ENCODE peak calls at places on chromosomes 7 and 10, in ten cellular contexts. One of them, this sample, is unnamed.

GRCh38 chr7:99079104-99079503 is 64.8 kb downstream of the SMURF1 start:
- ATAC-seq in CD8-positive, alpha-beta T cell: no peak
- ATAC-seq in activated T-helper 17 cell treated with anti-CD3 and anti-CD28 coated beads, Interleukin-2, amount 50 U/mL, for 72 hours: peak
- ATAC-seq in CD4-positive, CD25-positive, alpha-beta regulatory T cell: no peak
- ATAC-seq in activated T-cell treated with anti-CD3 and anti-CD28 coated beads, Interleukin-2, amount 50 U/mL, for 4 hours: peak
- ATAC-seq in upper lobe of right lung: peak
- ATAC-seq in RWPE2: peak
- ATAC-seq in PC-3: peak
- ATAC-seq in Right ventricle myocardium inferior: no peak
- ATAC-seq in T-helper 17 cell: no peak
- ATAC-seq in this sample: no peak

GRCh38 chr10:3110782-3111625 is 43.7 kb downstream of the PFKP start:
- ATAC-seq in CD8-positive, alpha-beta T cell: no peak
- ATAC-seq in activated T-helper 17 cell treated with anti-CD3 and anti-CD28 coated beads, Interleukin-2, amount 50 U/mL, for 72 hours: no peak
- ATAC-seq in CD4-positive, CD25-positive, alpha-beta regulatory T cell: no peak
- ATAC-seq in activated T-cell treated with anti-CD3 and anti-CD28 coated beads, Interleukin-2, amount 50 U/mL, for 4 hours: no peak
- ATAC-seq in upper lobe of right lung: no peak
- ATAC-seq in RWPE2: no peak
- ATAC-seq in PC-3: no peak
- ATAC-seq in Right ventricle myocardium inferior: no peak
- ATAC-seq in T-helper 17 cell: no peak
- ATAC-seq in this sample: no peak

GRCh38 chr7:28823582-28823981 is 134.5 kb downstream of the TRIL start:
- ATAC-seq in CD8-positive, alpha-beta T cell: no peak
- ATAC-seq in activated T-helper 17 cell treated with anti-CD3 and anti-CD28 coated beads, Interleukin-2, amount 50 U/mL, for 72 hours: no peak
- ATAC-seq in CD4-positive, CD25-positive, alpha-beta regulatory T cell: no peak
- ATAC-seq in activated T-cell treated with anti-CD3 and anti-CD28 coated beads, Interleukin-2, amount 50 U/mL, for 4 hours: no peak
- ATAC-seq in upper lobe of right lung: no peak
- ATAC-seq in RWPE2: no peak
- ATAC-seq in PC-3: no peak
- ATAC-seq in Right ventricle myocardium inferior: no peak
- ATAC-seq in T-helper 17 cell: no peak
- ATAC-seq in this sample: no peak

GRCh38 chr10:130341325-130341724 is 205.1 kb downstream of the GLRX3 start:
- ATAC-seq in CD8-positive, alpha-beta T cell: no peak
- ATAC-seq in activated T-helper 17 cell treated with anti-CD3 and anti-CD28 coated beads, Interleukin-2, amount 50 U/mL, for 72 hours: no peak
- ATAC-seq in CD4-positive, CD25-positive, alpha-beta regulatory T cell: no peak
- ATAC-seq in activated T-cell treated with anti-CD3 and anti-CD28 coated beads, Interleukin-2, amount 50 U/mL, for 4 hours: no peak
- ATAC-seq in upper lobe of right lung: peak
- ATAC-seq in RWPE2: no peak
- ATAC-seq in PC-3: no peak
- ATAC-seq in Right ventricle myocardium inferior: no peak
- ATAC-seq in T-helper 17 cell: no peak
- ATAC-seq in this sample: no peak

GRCh38 chr7:100380180-100380579 is 6.9 kb downstream of the PILRA start:
- ATAC-seq in CD8-positive, alpha-beta T cell: no peak
- ATAC-seq in activated T-helper 17 cell treated with anti-CD3 and anti-CD28 coated beads, Interleukin-2, amount 50 U/mL, for 72 hours: no peak
- ATAC-seq in CD4-positive, CD25-positive, alpha-beta regulatory T cell: no peak
- ATAC-seq in activated T-cell treated with anti-CD3 and anti-CD28 coated beads, Interleukin-2, amount 50 U/mL, for 4 hours: no peak
- ATAC-seq in upper lobe of right lung: peak
- ATAC-seq in RWPE2: no peak
- ATAC-seq in PC-3: no peak
- ATAC-seq in Right ventricle myocardium inferior: peak
- ATAC-seq in T-helper 17 cell: no peak
- ATAC-seq in this sample: no peak

GRCh38 chr10:12697741-12698140 is 303.8 kb downstream of the CCDC3 start:
- ATAC-seq in CD8-positive, alpha-beta T cell: no peak
- ATAC-seq in activated T-helper 17 cell treated with anti-CD3 and anti-CD28 coated beads, Interleukin-2, amount 50 U/mL, for 72 hours: no peak
- ATAC-seq in CD4-positive, CD25-positive, alpha-beta regulatory T cell: no peak
- ATAC-seq in activated T-cell treated with anti-CD3 and anti-CD28 coated beads, Interleukin-2, amount 50 U/mL, for 4 hours: no peak
- ATAC-seq in upper lobe of right lung: no peak
- ATAC-seq in RWPE2: no peak
- ATAC-seq in PC-3: no peak
- ATAC-seq in Right ventricle myocardium inferior: no peak
- ATAC-seq in T-helper 17 cell: no peak
- ATAC-seq in this sample: no peak

GRCh38 chr10:58588673-58589265 is 76.1 kb downstream of the BICC1 start:
- ATAC-seq in CD8-positive, alpha-beta T cell: no peak
- ATAC-seq in activated T-helper 17 cell treated with anti-CD3 and anti-CD28 coated beads, Interleukin-2, amount 50 U/mL, for 72 hours: no peak
- ATAC-seq in CD4-positive, CD25-positive, alpha-beta regulatory T cell: no peak
- ATAC-seq in activated T-cell treated with anti-CD3 and anti-CD28 coated beads, Interleukin-2, amount 50 U/mL, for 4 hours: no peak
- ATAC-seq in upper lobe of right lung: peak
- ATAC-seq in RWPE2: peak
- ATAC-seq in PC-3: peak
- ATAC-seq in Right ventricle myocardium inferior: no peak
- ATAC-seq in T-helper 17 cell: no peak
- ATAC-seq in this sample: peak

GRCh38 chr10:74977913-74978847 is 133.3 kb upstream of the SAMD8 start:
- ATAC-seq in CD8-positive, alpha-beta T cell: peak
- ATAC-seq in activated T-helper 17 cell treated with anti-CD3 and anti-CD28 coated beads, Interleukin-2, amount 50 U/mL, for 72 hours: peak
- ATAC-seq in CD4-positive, CD25-positive, alpha-beta regulatory T cell: peak
- ATAC-seq in activated T-cell treated with anti-CD3 and anti-CD28 coated beads, Interleukin-2, amount 50 U/mL, for 4 hours: peak
- ATAC-seq in upper lobe of right lung: no peak
- ATAC-seq in RWPE2: no peak
- ATAC-seq in PC-3: no peak
- ATAC-seq in Right ventricle myocardium inferior: no peak
- ATAC-seq in T-helper 17 cell: peak
- ATAC-seq in this sample: peak

GRCh38 chr10:62843591-62843990 is 27.4 kb upstream of the EGR2 start:
- ATAC-seq in CD8-positive, alpha-beta T cell: no peak
- ATAC-seq in activated T-helper 17 cell treated with anti-CD3 and anti-CD28 coated beads, Interleukin-2, amount 50 U/mL, for 72 hours: no peak
- ATAC-seq in CD4-positive, CD25-positive, alpha-beta regulatory T cell: no peak
- ATAC-seq in activated T-cell treated with anti-CD3 and anti-CD28 coated beads, Interleukin-2, amount 50 U/mL, for 4 hours: no peak
- ATAC-seq in upper lobe of right lung: no peak
- ATAC-seq in RWPE2: no peak
- ATAC-seq in PC-3: no peak
- ATAC-seq in Right ventricle myocardium inferior: no peak
- ATAC-seq in T-helper 17 cell: no peak
- ATAC-seq in this sample: no peak

GRCh38 chr7:139033346-139034114 is 2.3 kb downstream of the ZC3HAV1L start:
- ATAC-seq in CD8-positive, alpha-beta T cell: no peak
- ATAC-seq in activated T-helper 17 cell treated with anti-CD3 and anti-CD28 coated beads, Interleukin-2, amount 50 U/mL, for 72 hours: no peak
- ATAC-seq in CD4-positive, CD25-positive, alpha-beta regulatory T cell: no peak
- ATAC-seq in activated T-cell treated with anti-CD3 and anti-CD28 coated beads, Interleukin-2, amount 50 U/mL, for 4 hours: no peak
- ATAC-seq in upper lobe of right lung: no peak
- ATAC-seq in RWPE2: no peak
- ATAC-seq in PC-3: peak
- ATAC-seq in Right ventricle myocardium inferior: no peak
- ATAC-seq in T-helper 17 cell: no peak
- ATAC-seq in this sample: no peak

GRCh38 chr10:120514035-120514620 is 57.1 kb downstream of the PLPP4 start:
- ATAC-seq in CD8-positive, alpha-beta T cell: no peak
- ATAC-seq in activated T-helper 17 cell treated with anti-CD3 and anti-CD28 coated beads, Interleukin-2, amount 50 U/mL, for 72 hours: no peak
- ATAC-seq in CD4-positive, CD25-positive, alpha-beta regulatory T cell: no peak
- ATAC-seq in activated T-cell treated with anti-CD3 and anti-CD28 coated beads, Interleukin-2, amount 50 U/mL, for 4 hours: no peak
- ATAC-seq in upper lobe of right lung: peak
- ATAC-seq in RWPE2: peak
- ATAC-seq in PC-3: no peak
- ATAC-seq in Right ventricle myocardium inferior: no peak
- ATAC-seq in T-helper 17 cell: no peak
- ATAC-seq in this sample: no peak

GRCh38 chr10:101693701-101694055 is 1.3 kb downstream of the FBXW4 start:
- ATAC-seq in CD8-positive, alpha-beta T cell: peak
- ATAC-seq in activated T-helper 17 cell treated with anti-CD3 and anti-CD28 coated beads, Interleukin-2, amount 50 U/mL, for 72 hours: peak
- ATAC-seq in CD4-positive, CD25-positive, alpha-beta regulatory T cell: peak
- ATAC-seq in activated T-cell treated with anti-CD3 and anti-CD28 coated beads, Interleukin-2, amount 50 U/mL, for 4 hours: peak
- ATAC-seq in upper lobe of right lung: peak
- ATAC-seq in RWPE2: peak
- ATAC-seq in PC-3: peak
- ATAC-seq in Right ventricle myocardium inferior: peak
- ATAC-seq in T-helper 17 cell: peak
- ATAC-seq in this sample: peak

GRCh38 chr10:34957531-34957930 is 132.6 kb downstream of the CUL2 start:
- ATAC-seq in CD8-positive, alpha-beta T cell: no peak
- ATAC-seq in activated T-helper 17 cell treated with anti-CD3 and anti-CD28 coated beads, Interleukin-2, amount 50 U/mL, for 72 hours: no peak
- ATAC-seq in CD4-positive, CD25-positive, alpha-beta regulatory T cell: no peak
- ATAC-seq in activated T-cell treated with anti-CD3 and anti-CD28 coated beads, Interleukin-2, amount 50 U/mL, for 4 hours: peak
- ATAC-seq in upper lobe of right lung: no peak
- ATAC-seq in RWPE2: no peak
- ATAC-seq in PC-3: no peak
- ATAC-seq in Right ventricle myocardium inferior: no peak
- ATAC-seq in T-helper 17 cell: no peak
- ATAC-seq in this sample: no peak

GRCh38 chr7:119838444-119838843 is 434.5 kb upstream of the KCND2 start:
- ATAC-seq in CD8-positive, alpha-beta T cell: no peak
- ATAC-seq in activated T-helper 17 cell treated with anti-CD3 and anti-CD28 coated beads, Interleukin-2, amount 50 U/mL, for 72 hours: no peak
- ATAC-seq in CD4-positive, CD25-positive, alpha-beta regulatory T cell: no peak
- ATAC-seq in activated T-cell treated with anti-CD3 and anti-CD28 coated beads, Interleukin-2, amount 50 U/mL, for 4 hours: no peak
- ATAC-seq in upper lobe of right lung: no peak
- ATAC-seq in RWPE2: no peak
- ATAC-seq in PC-3: no peak
- ATAC-seq in Right ventricle myocardium inferior: no peak
- ATAC-seq in T-helper 17 cell: no peak
- ATAC-seq in this sample: no peak

GRCh38 chr7:31948041-31948440 is 122.2 kb downstream of the PDE1C start:
- ATAC-seq in CD8-positive, alpha-beta T cell: no peak
- ATAC-seq in activated T-helper 17 cell treated with anti-CD3 and anti-CD28 coated beads, Interleukin-2, amount 50 U/mL, for 72 hours: no peak
- ATAC-seq in CD4-positive, CD25-positive, alpha-beta regulatory T cell: no peak
- ATAC-seq in activated T-cell treated with anti-CD3 and anti-CD28 coated beads, Interleukin-2, amount 50 U/mL, for 4 hours: no peak
- ATAC-seq in upper lobe of right lung: peak
- ATAC-seq in RWPE2: peak
- ATAC-seq in PC-3: peak
- ATAC-seq in Right ventricle myocardium inferior: no peak
- ATAC-seq in T-helper 17 cell: no peak
- ATAC-seq in this sample: no peak

GRCh38 chr7:120732256-120732655 is 125.7 kb downstream of the TSPAN12 start:
- ATAC-seq in CD8-positive, alpha-beta T cell: no peak
- ATAC-seq in activated T-helper 17 cell treated with anti-CD3 and anti-CD28 coated beads, Interleukin-2, amount 50 U/mL, for 72 hours: no peak
- ATAC-seq in CD4-positive, CD25-positive, alpha-beta regulatory T cell: no peak
- ATAC-seq in activated T-cell treated with anti-CD3 and anti-CD28 coated beads, Interleukin-2, amount 50 U/mL, for 4 hours: no peak
- ATAC-seq in upper lobe of right lung: no peak
- ATAC-seq in RWPE2: no peak
- ATAC-seq in PC-3: no peak
- ATAC-seq in Right ventricle myocardium inferior: no peak
- ATAC-seq in T-helper 17 cell: no peak
- ATAC-seq in this sample: no peak

GRCh38 chr10:120460191-120460590 is 3.2 kb downstream of the PLPP4 start:
- ATAC-seq in CD8-positive, alpha-beta T cell: no peak
- ATAC-seq in activated T-helper 17 cell treated with anti-CD3 and anti-CD28 coated beads, Interleukin-2, amount 50 U/mL, for 72 hours: no peak
- ATAC-seq in CD4-positive, CD25-positive, alpha-beta regulatory T cell: no peak
- ATAC-seq in activated T-cell treated with anti-CD3 and anti-CD28 coated beads, Interleukin-2, amount 50 U/mL, for 4 hours: no peak
- ATAC-seq in upper lobe of right lung: no peak
- ATAC-seq in RWPE2: no peak
- ATAC-seq in PC-3: no peak
- ATAC-seq in Right ventricle myocardium inferior: no peak
- ATAC-seq in T-helper 17 cell: no peak
- ATAC-seq in this sample: no peak

GRCh38 chr10:32938554-32939061 is 19.4 kb downstream of the ITGB1 start:
- ATAC-seq in CD8-positive, alpha-beta T cell: no peak
- ATAC-seq in activated T-helper 17 cell treated with anti-CD3 and anti-CD28 coated beads, Interleukin-2, amount 50 U/mL, for 72 hours: peak
- ATAC-seq in CD4-positive, CD25-positive, alpha-beta regulatory T cell: no peak
- ATAC-seq in activated T-cell treated with anti-CD3 and anti-CD28 coated beads, Interleukin-2, amount 50 U/mL, for 4 hours: no peak
- ATAC-seq in upper lobe of right lung: peak
- ATAC-seq in RWPE2: peak
- ATAC-seq in PC-3: no peak
- ATAC-seq in Right ventricle myocardium inferior: peak
- ATAC-seq in T-helper 17 cell: peak
- ATAC-seq in this sample: peak

GRCh38 chr7:135414850-135415439 is 95.0 kb downstream of the CNOT4 start:
- ATAC-seq in CD8-positive, alpha-beta T cell: no peak
- ATAC-seq in activated T-helper 17 cell treated with anti-CD3 and anti-CD28 coated beads, Interleukin-2, amount 50 U/mL, for 72 hours: no peak
- ATAC-seq in CD4-positive, CD25-positive, alpha-beta regulatory T cell: no peak
- ATAC-seq in activated T-cell treated with anti-CD3 and anti-CD28 coated beads, Interleukin-2, amount 50 U/mL, for 4 hours: no peak
- ATAC-seq in upper lobe of right lung: peak
- ATAC-seq in RWPE2: peak
- ATAC-seq in PC-3: peak
- ATAC-seq in Right ventricle myocardium inferior: no peak
- ATAC-seq in T-helper 17 cell: no peak
- ATAC-seq in this sample: no peak

GRCh38 chr7:108245523-108246226 is 115.5 kb upstream of the LAMB4 start:
- ATAC-seq in CD8-positive, alpha-beta T cell: no peak
- ATAC-seq in activated T-helper 17 cell treated with anti-CD3 and anti-CD28 coated beads, Interleukin-2, amount 50 U/mL, for 72 hours: no peak
- ATAC-seq in CD4-positive, CD25-positive, alpha-beta regulatory T cell: no peak
- ATAC-seq in activated T-cell treated with anti-CD3 and anti-CD28 coated beads, Interleukin-2, amount 50 U/mL, for 4 hours: no peak
- ATAC-seq in upper lobe of right lung: no peak
- ATAC-seq in RWPE2: no peak
- ATAC-seq in PC-3: no peak
- ATAC-seq in Right ventricle myocardium inferior: no peak
- ATAC-seq in T-helper 17 cell: no peak
- ATAC-seq in this sample: no peak

GRCh38 chr10:124155781-124156401 is 62.5 kb upstream of the CHST15 start:
- ATAC-seq in CD8-positive, alpha-beta T cell: no peak
- ATAC-seq in activated T-helper 17 cell treated with anti-CD3 and anti-CD28 coated beads, Interleukin-2, amount 50 U/mL, for 72 hours: no peak
- ATAC-seq in CD4-positive, CD25-positive, alpha-beta regulatory T cell: no peak
- ATAC-seq in activated T-cell treated with anti-CD3 and anti-CD28 coated beads, Interleukin-2, amount 50 U/mL, for 4 hours: no peak
- ATAC-seq in upper lobe of right lung: no peak
- ATAC-seq in RWPE2: no peak
- ATAC-seq in PC-3: no peak
- ATAC-seq in Right ventricle myocardium inferior: peak
- ATAC-seq in T-helper 17 cell: no peak
- ATAC-seq in this sample: no peak

GRCh38 chr10:88343761-88344484 is 239.2 kb downstream of the RNLS start:
- ATAC-seq in CD8-positive, alpha-beta T cell: no peak
- ATAC-seq in activated T-helper 17 cell treated with anti-CD3 and anti-CD28 coated beads, Interleukin-2, amount 50 U/mL, for 72 hours: no peak
- ATAC-seq in CD4-positive, CD25-positive, alpha-beta regulatory T cell: no peak
- ATAC-seq in activated T-cell treated with anti-CD3 and anti-CD28 coated beads, Interleukin-2, amount 50 U/mL, for 4 hours: no peak
- ATAC-seq in upper lobe of right lung: no peak
- ATAC-seq in RWPE2: no peak
- ATAC-seq in PC-3: no peak
- ATAC-seq in Right ventricle myocardium inferior: peak
- ATAC-seq in T-helper 17 cell: no peak
- ATAC-seq in this sample: no peak

GRCh38 chr7:46230298-46231295 is 309.5 kb upstream of the IGFBP3 start:
- ATAC-seq in CD8-positive, alpha-beta T cell: no peak
- ATAC-seq in activated T-helper 17 cell treated with anti-CD3 and anti-CD28 coated beads, Interleukin-2, amount 50 U/mL, for 72 hours: no peak
- ATAC-seq in CD4-positive, CD25-positive, alpha-beta regulatory T cell: no peak
- ATAC-seq in activated T-cell treated with anti-CD3 and anti-CD28 coated beads, Interleukin-2, amount 50 U/mL, for 4 hours: no peak
- ATAC-seq in upper lobe of right lung: no peak
- ATAC-seq in RWPE2: no peak
- ATAC-seq in PC-3: no peak
- ATAC-seq in Right ventricle myocardium inferior: no peak
- ATAC-seq in T-helper 17 cell: no peak
- ATAC-seq in this sample: no peak

This sample was measured in stimulated activated memory B cell treated with anti-CD40 and anti-IgM and Interleukin-4, amounts not matched to agents 10 μg/mL and 1 μg/mL and 100 μg/mL, for 72 hours.